ENCODE peak calls at places on chromosomes 16 and 17, in six cellular contexts. W is GM23248, E is HCT116, Y is hepatocyte, D is GM23338, X is MM.1S. J is an unnamed sample.

GRCh38 chr17:77854759-77855745 is 103.5 kb upstream of the TNRC6C start:
- DNase-seq in W (no peak), E (no peak), Y (no peak), D (no peak), X (no peak), J (no peak)

GRCh38 chr17:17204041-17204591 is 2.0 kb downstream of the PLD6 start:
- DNase-seq in W (no peak), E (no peak), Y (no peak), D (no peak), X (no peak), J (no peak)

GRCh38 chr17:260944-261343 is 79.5 kb upstream of the DOC2B start:
- DNase-seq in W (no peak), E (no peak), Y (no peak), D (no peak), X (no peak), J (no peak)

GRCh38 chr16:64308721-64309120 is 813.1 kb downstream of the CDH11 start:
- DNase-seq in W (no peak), E (no peak), Y (no peak), D (no peak), X (no peak), J (no peak)

GRCh38 chr16:89315791-89316581 is 98.5 kb downstream of the ZNF778 start:
- DNase-seq in W (peak; percentile 86), E (no peak), Y (no peak), D (no peak), X (peak; percentile 84), J (no peak)

GRCh38 chr17:49085565-49086315 is 46.8 kb upstream of the B4GALNT2 start:
- DNase-seq in W (no peak), E (no peak), Y (no peak), D (no peak), X (no peak), J (no peak)

GRCh38 chr17:54085934-54086333 is 263.2 kb downstream of the KIF2B start:
- DNase-seq in W (no peak), E (no peak), Y (peak; percentile 71), D (peak; percentile 55), X (no peak), J (peak; percentile 47)

GRCh38 chr16:58417600-58417999 is 25.3 kb downstream of the GINS3 start:
- DNase-seq in W (no peak), E (no peak), Y (no peak), D (no peak), X (no peak), J (no peak)

GRCh38 chr17:44775838-44776621 is 17.2 kb downstream of the ADAM11 start:
- DNase-seq in W (no peak), E (no peak), Y (peak; percentile 99), D (no peak), X (no peak), J (no peak)

GRCh38 chr17:63961355-63962207 is 11.1 kb downstream of the SCN4A start:
- DNase-seq in W (peak; percentile 85), E (peak; percentile 92), Y (peak; percentile 80), D (peak; percentile 99), X (peak; percentile 54), J (peak; percentile 98)

GRCh38 chr16:24689128-24689527 is 40.3 kb upstream of the TNRC6A start:
- DNase-seq in W (peak; percentile 77), E (peak; percentile 57), Y (peak; percentile 58), D (peak; percentile 78), X (no peak), J (peak; percentile 63)

GRCh38 chr17:74712756-74713155 is at the start of gene CD300LF:
- DNase-seq in W (no peak), E (no peak), Y (no peak), D (no peak), X (no peak), J (no peak)

GRCh38 chr17:77465358-77466041 is 324.7 kb downstream of the SEC14L1 start:
- DNase-seq in W (peak; percentile 79), E (no peak), Y (peak; percentile 58), D (peak; percentile 66), X (peak; percentile 85), J (peak; percentile 74)

GRCh38 chr17:76254275-76254674 is 10.9 kb upstream of the UBALD2 start:
- DNase-seq in W (no peak), E (no peak), Y (no peak), D (no peak), X (no peak), J (no peak)

GRCh38 chr17:79652999-79653643 is 42.3 kb upstream of the RBFOX3 start:
- DNase-seq in W (no peak), E (no peak), Y (no peak), D (no peak), X (no peak), J (no peak)

GRCh38 chr17:32319548-32319905 is 22.4 kb downstream of the C17orf75 start:
- DNase-seq in W (peak; percentile 72), E (peak; percentile 38), Y (peak; percentile 79), D (peak; percentile 90), X (peak; percentile 66), J (peak; percentile 79)

GRCh38 chr16:65965632-65966031 is 400.9 kb upstream of the CDH5 start:
- DNase-seq in W (no peak), E (no peak), Y (peak; percentile 59), D (no peak), X (no peak), J (no peak)

GRCh38 chr17:80992077-80992947 is 671 bp downstream of the CHMP6 start:
- DNase-seq in W (peak; percentile 50), E (no peak), Y (peak; percentile 26), D (peak; percentile 57), X (peak; percentile 10), J (peak; percentile 57)

GRCh38 chr16:85480727-85481101 is 132.4 kb upstream of the GSE1 start:
- DNase-seq in W (no peak), E (no peak), Y (no peak), D (no peak), X (peak; percentile 29), J (no peak)

GRCh38 chr16:85334718-85335583 is 222.7 kb upstream of the CIBAR2 start:
- DNase-seq in W (no peak), E (no peak), Y (peak; percentile 84), D (peak; percentile 86), X (no peak), J (peak; percentile 85)

GRCh38 chr16:87233928-87234327 is 83.3 kb downstream of the C16orf95 start:
- DNase-seq in W (peak; percentile 61), E (no peak), Y (no peak), D (peak; percentile 48), X (no peak), J (peak; percentile 37)

GRCh38 chr17:20189322-20189721 is 180.2 kb downstream of the SPECC1 start:
- DNase-seq in W (peak; percentile 64), E (no peak), Y (peak; percentile 28), D (no peak), X (no peak), J (peak; percentile 47)

GRCh38 chr17:73719588-73720071 is 75.4 kb upstream of the SDK2 start:
- DNase-seq in W (no peak), E (no peak), Y (peak; percentile 66), D (peak; percentile 24), X (no peak), J (peak; percentile 89)

GRCh38 chr16:27620533-27620932 is 70.6 kb downstream of the KATNIP start:
- DNase-seq in W (no peak), E (no peak), Y (no peak), D (no peak), X (no peak), J (no peak)
- TF ChIP-seq EZH2phosphoT487 in W (no peak), E (no peak), Y (no peak), D (no peak), X (no peak), J (no peak)

GRCh38 chr17:7557825-7558543 is 566 bp upstream of the TNFSF13 start:
- DNase-seq in W (peak; percentile 75), E (no peak), Y (peak; percentile 81), D (peak; percentile 83), X (peak; percentile 80), J (peak; percentile 71)

GRCh38 chr17:7558544-7559306 is at the start of gene TNFSF13:
- DNase-seq in W (no peak), E (no peak), Y (no peak), D (no peak), X (no peak), J (no peak)

GRCh38 chr17:7555320-7555948 is 3.1 kb upstream of the TNFSF13 start:
- DNase-seq in W (no peak), E (no peak), Y (no peak), D (peak; percentile 63), X (no peak), J (no peak)

GRCh38 chr17:7557147-7557764 is 1.3 kb upstream of the TNFSF13 start:
- DNase-seq in W (no peak), E (no peak), Y (no peak), D (peak; percentile 54), X (no peak), J (no peak)

DNA sequence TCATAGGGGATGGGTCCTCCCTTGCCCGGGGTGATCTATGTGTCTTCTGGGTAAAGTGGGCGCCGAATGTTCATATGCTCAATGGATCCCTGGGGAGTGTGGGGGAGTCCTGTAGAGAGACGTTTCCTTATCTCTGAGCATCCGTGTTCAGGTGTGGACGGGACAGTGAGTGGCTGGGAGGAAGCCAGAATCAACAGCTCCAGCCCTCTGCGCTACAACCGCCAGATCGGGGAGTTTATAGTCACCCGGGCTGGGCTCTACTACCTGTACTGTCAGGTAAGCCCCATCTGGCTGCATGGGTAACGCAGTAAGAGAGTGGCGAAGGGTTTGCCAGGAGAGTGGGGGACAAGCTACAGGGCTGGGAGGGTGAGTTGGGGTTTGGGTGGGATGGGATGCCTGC is 1.9 kb upstream of the TNFSF13 start:
- DNase-seq in W (no peak), E (no peak), Y (no peak), D (no peak), X (no peak), J (no peak)
- TF ChIP-seq EZH2 in W (no peak), E (no peak), Y (no peak), D (no peak), X (no peak), J (no peak)

DNA sequence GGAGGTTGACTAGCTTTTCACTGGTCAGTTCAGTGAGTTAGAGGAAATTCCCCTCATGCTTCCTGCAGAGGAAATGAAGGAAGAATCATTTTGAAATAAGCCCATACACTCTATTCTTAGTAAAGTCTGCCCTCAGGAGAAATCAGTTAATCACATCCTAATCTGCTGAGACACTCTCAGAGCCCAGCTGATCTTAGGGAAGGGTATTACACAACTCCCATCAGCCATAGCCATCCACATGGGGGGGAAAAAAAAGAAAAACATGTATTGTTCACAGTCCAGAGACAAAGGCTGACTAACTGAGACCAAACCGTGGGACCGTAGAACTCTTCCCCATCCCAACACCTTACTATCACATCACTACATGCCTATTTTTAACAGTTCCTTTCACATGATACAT is 722.3 kb downstream of the CDH8 start:
- DNase-seq in W (no peak), E (no peak), Y (no peak), D (no peak), X (no peak), J (no peak)
- TF ChIP-seq EZH2phosphoT487 in W (no peak), E (no peak), Y (no peak), D (no peak), X (no peak), J (no peak)

GRCh38 chr16:56848955-56849689 is 15.9 kb upstream of the SLC12A3 start:
- DNase-seq in W (peak; percentile 94), E (no peak), Y (no peak), D (no peak), X (no peak), J (no peak)

GRCh38 chr16:56849690-56850680 is 15.0 kb upstream of the SLC12A3 start:
- DNase-seq in W (no peak), E (no peak), Y (no peak), D (no peak), X (no peak), J (no peak)

GRCh38 chr16:56852401-56852730 is 12.6 kb upstream of the SLC12A3 start:
- DNase-seq in W (no peak), E (no peak), Y (no peak), D (no peak), X (no peak), J (no peak)

GRCh38 chr16:56852968-56853367 is 12.0 kb upstream of the SLC12A3 start:
- DNase-seq in W (no peak), E (no peak), Y (no peak), D (no peak), X (no peak), J (no peak)

GRCh38 chr16:56851671-56852400 is 13.2 kb upstream of the SLC12A3 start:
- DNase-seq in W (peak; percentile 60), E (no peak), Y (no peak), D (peak; percentile 82), X (no peak), J (peak; percentile 55)
- TF ChIP-seq EZH2 in W (no peak), E (no peak), Y (no peak), D (no peak), X (no peak), J (no peak)

J was measured in neural progenitor cell.